ENCODE peak calls at places on chromosomes 12 and 14, in six cellular contexts. One of them, this sample, is unnamed.
A peak's percentile ranks its signal among the peaks of the same experiment; 100 is the strongest.

GRCh38 chr12:113742801-113743200 is 223.3 kb downstream of the RBM19 start:
- DNase-seq in psoas muscle: no peak
- DNase-seq in fibroblast of lung: no peak
- DNase-seq in heart left ventricle: no peak
- DNase-seq in tibial nerve: no peak
- DNase-seq in progenitor cell of endocrine pancreas: no peak
- DNase-seq in this sample: no peak

GRCh38 chr12:12474931-12475485 is 87.7 kb downstream of the DUSP16 start:
- DNase-seq in psoas muscle: no peak
- DNase-seq in heart left ventricle: no peak
- DNase-seq in tibial nerve: no peak
- DNase-seq in progenitor cell of endocrine pancreas: no peak
- DNase-seq in fibroblast of lung: no peak
- DNase-seq in this sample: no peak

GRCh38 chr12:82461393-82461792 is 103.1 kb downstream of the METTL25 start:
- DNase-seq in fibroblast of lung: no peak
- DNase-seq in tibial nerve: no peak
- DNase-seq in progenitor cell of endocrine pancreas: no peak
- DNase-seq in psoas muscle: no peak
- DNase-seq in heart left ventricle: no peak
- DNase-seq in this sample: peak; percentile 49

GRCh38 chr12:126627596-126627995 is 1562.4 kb downstream of the AACS start:
- DNase-seq in psoas muscle: no peak
- DNase-seq in heart left ventricle: no peak
- DNase-seq in progenitor cell of endocrine pancreas: no peak
- DNase-seq in fibroblast of lung: no peak
- DNase-seq in tibial nerve: no peak
- DNase-seq in this sample: no peak

GRCh38 chr14:82070753-82071152 is 537.1 kb upstream of the SEL1L start:
- DNase-seq in fibroblast of lung: no peak
- DNase-seq in heart left ventricle: no peak
- DNase-seq in psoas muscle: no peak
- DNase-seq in tibial nerve: no peak
- DNase-seq in progenitor cell of endocrine pancreas: no peak
- DNase-seq in this sample: no peak

GRCh38 chr12:10720974-10721565 is 2.1 kb downstream of the YBX3 start:
- DNase-seq in progenitor cell of endocrine pancreas: no peak
- DNase-seq in fibroblast of lung: no peak
- DNase-seq in psoas muscle: no peak
- DNase-seq in heart left ventricle: no peak
- DNase-seq in tibial nerve: no peak
- DNase-seq in this sample: no peak

GRCh38 chr12:100826323-100826722 is 31.7 kb downstream of the ANO4 start:
- DNase-seq in fibroblast of lung: peak; percentile 64
- DNase-seq in heart left ventricle: no peak
- DNase-seq in progenitor cell of endocrine pancreas: peak; percentile 64
- DNase-seq in psoas muscle: peak; percentile 14
- DNase-seq in tibial nerve: no peak
- DNase-seq in this sample: peak; percentile 74

GRCh38 chr12:26422839-26423398 is 227.5 kb downstream of the SSPN start:
- DNase-seq in fibroblast of lung: no peak
- DNase-seq in heart left ventricle: no peak
- DNase-seq in psoas muscle: no peak
- DNase-seq in tibial nerve: no peak
- DNase-seq in progenitor cell of endocrine pancreas: no peak
- DNase-seq in this sample: no peak

GRCh38 chr12:68040450-68041075 is 51.3 kb downstream of the IFNG-AS1 start:
- DNase-seq in fibroblast of lung: peak; percentile 82
- DNase-seq in progenitor cell of endocrine pancreas: peak; percentile 45
- DNase-seq in psoas muscle: peak; percentile 47
- DNase-seq in heart left ventricle: peak; percentile 37
- DNase-seq in tibial nerve: peak; percentile 61
- DNase-seq in this sample: peak; percentile 83

GRCh38 chr14:53621986-53622385 is 334.6 kb downstream of the BMP4 start:
- DNase-seq in tibial nerve: no peak
- DNase-seq in fibroblast of lung: no peak
- DNase-seq in progenitor cell of endocrine pancreas: no peak
- DNase-seq in heart left ventricle: no peak
- DNase-seq in psoas muscle: no peak
- DNase-seq in this sample: no peak

DNA sequence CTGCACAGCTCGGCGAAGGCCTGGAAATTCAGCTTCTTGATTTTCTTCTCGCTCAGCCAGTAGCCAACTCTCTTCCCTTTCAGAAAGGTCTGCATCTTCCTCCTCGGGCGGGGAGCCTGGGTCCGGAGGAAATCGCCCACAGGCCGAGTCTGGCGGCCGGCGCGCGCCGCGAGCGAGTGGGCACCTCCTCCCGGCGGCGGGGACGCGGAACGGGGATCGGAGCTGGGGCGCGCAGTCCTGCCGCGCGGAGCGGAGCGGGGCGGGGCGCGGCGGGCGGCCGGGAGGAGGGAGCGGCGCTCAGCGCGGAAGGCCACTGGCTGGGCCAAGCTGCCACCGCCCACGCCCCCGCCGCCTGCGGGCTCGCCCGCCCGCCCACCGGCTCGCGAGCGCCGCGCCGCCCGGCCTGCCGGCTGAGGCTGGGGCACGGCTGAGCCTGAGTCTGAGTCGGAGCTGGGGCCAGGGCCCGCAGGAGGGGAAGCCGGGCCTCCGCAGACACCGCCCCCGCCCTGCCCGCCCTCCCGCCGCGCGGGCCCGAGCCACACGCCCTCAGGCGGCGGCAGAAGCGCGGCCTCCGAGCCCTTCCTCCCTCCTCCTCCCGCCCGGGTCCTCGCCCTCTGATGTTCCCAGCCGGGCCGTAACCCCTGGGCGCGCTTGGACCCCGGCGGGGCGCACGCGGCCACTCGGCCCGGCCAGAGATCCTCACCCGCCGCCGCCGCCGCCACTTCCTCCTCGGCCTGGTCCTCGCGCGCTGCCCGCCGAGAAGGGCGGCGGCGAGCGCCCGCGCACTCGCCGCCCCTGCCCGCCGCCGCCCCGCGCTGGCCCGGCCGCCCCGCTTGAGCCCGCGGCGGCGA is 431 bp downstream of the ITPK1 start:
- DNase-seq in tibial nerve: peak; percentile 58
- DNase-seq in progenitor cell of endocrine pancreas: peak; percentile 69
- DNase-seq in fibroblast of lung: peak; percentile 76
- DNase-seq in psoas muscle: peak; percentile 90
- DNase-seq in heart left ventricle: peak; percentile 92
- DNase-seq in this sample: peak; percentile 91
- TF ChIP-seq CTCF in tibial nerve: no peak
- TF ChIP-seq CTCF in progenitor cell of endocrine pancreas: no peak
- TF ChIP-seq CTCF in fibroblast of lung: no peak
- TF ChIP-seq CTCF in psoas muscle: no peak
- TF ChIP-seq CTCF in heart left ventricle: no peak
- TF ChIP-seq CTCF in this sample: no peak

GRCh38 chr14:96938946-96939345 is 141.8 kb downstream of the VRK1 start:
- DNase-seq in progenitor cell of endocrine pancreas: no peak
- DNase-seq in fibroblast of lung: no peak
- DNase-seq in tibial nerve: no peak
- DNase-seq in psoas muscle: no peak
- DNase-seq in heart left ventricle: no peak
- DNase-seq in this sample: no peak
- TF ChIP-seq CTCF in progenitor cell of endocrine pancreas: peak; percentile 57
- TF ChIP-seq CTCF in fibroblast of lung: no peak
- TF ChIP-seq CTCF in tibial nerve: no peak
- TF ChIP-seq CTCF in psoas muscle: no peak
- TF ChIP-seq CTCF in heart left ventricle: no peak
- TF ChIP-seq CTCF in this sample: peak; percentile 5

GRCh38 chr12:98799411-98799810 is 154.3 kb downstream of the APAF1 start:
- DNase-seq in tibial nerve: no peak
- DNase-seq in heart left ventricle: no peak
- DNase-seq in progenitor cell of endocrine pancreas: no peak
- DNase-seq in fibroblast of lung: no peak
- DNase-seq in psoas muscle: no peak
- DNase-seq in this sample: no peak

GRCh38 chr12:98793121-98793520 is 148.0 kb downstream of the APAF1 start:
- DNase-seq in heart left ventricle: no peak
- DNase-seq in fibroblast of lung: no peak
- DNase-seq in psoas muscle: no peak
- DNase-seq in tibial nerve: no peak
- DNase-seq in progenitor cell of endocrine pancreas: no peak
- DNase-seq in this sample: no peak

GRCh38 chr12:98797200-98797599 is 152.1 kb downstream of the APAF1 start:
- DNase-seq in heart left ventricle: no peak
- DNase-seq in tibial nerve: no peak
- DNase-seq in psoas muscle: no peak
- DNase-seq in progenitor cell of endocrine pancreas: no peak
- DNase-seq in fibroblast of lung: no peak
- DNase-seq in this sample: no peak

GRCh38 chr12:98799822-98800221 is 154.7 kb downstream of the APAF1 start:
- DNase-seq in psoas muscle: no peak
- DNase-seq in heart left ventricle: no peak
- DNase-seq in fibroblast of lung: no peak
- DNase-seq in tibial nerve: no peak
- DNase-seq in progenitor cell of endocrine pancreas: no peak
- DNase-seq in this sample: no peak

GRCh38 chr12:98796745-98797144 is 151.7 kb downstream of the APAF1 start:
- DNase-seq in fibroblast of lung: no peak
- DNase-seq in tibial nerve: no peak
- DNase-seq in progenitor cell of endocrine pancreas: no peak
- DNase-seq in heart left ventricle: no peak
- DNase-seq in psoas muscle: no peak
- DNase-seq in this sample: no peak
- TF ChIP-seq CTCF in fibroblast of lung: no peak
- TF ChIP-seq CTCF in tibial nerve: no peak
- TF ChIP-seq CTCF in progenitor cell of endocrine pancreas: no peak
- TF ChIP-seq CTCF in heart left ventricle: no peak
- TF ChIP-seq CTCF in psoas muscle: no peak
- TF ChIP-seq CTCF in this sample: no peak

DNA sequence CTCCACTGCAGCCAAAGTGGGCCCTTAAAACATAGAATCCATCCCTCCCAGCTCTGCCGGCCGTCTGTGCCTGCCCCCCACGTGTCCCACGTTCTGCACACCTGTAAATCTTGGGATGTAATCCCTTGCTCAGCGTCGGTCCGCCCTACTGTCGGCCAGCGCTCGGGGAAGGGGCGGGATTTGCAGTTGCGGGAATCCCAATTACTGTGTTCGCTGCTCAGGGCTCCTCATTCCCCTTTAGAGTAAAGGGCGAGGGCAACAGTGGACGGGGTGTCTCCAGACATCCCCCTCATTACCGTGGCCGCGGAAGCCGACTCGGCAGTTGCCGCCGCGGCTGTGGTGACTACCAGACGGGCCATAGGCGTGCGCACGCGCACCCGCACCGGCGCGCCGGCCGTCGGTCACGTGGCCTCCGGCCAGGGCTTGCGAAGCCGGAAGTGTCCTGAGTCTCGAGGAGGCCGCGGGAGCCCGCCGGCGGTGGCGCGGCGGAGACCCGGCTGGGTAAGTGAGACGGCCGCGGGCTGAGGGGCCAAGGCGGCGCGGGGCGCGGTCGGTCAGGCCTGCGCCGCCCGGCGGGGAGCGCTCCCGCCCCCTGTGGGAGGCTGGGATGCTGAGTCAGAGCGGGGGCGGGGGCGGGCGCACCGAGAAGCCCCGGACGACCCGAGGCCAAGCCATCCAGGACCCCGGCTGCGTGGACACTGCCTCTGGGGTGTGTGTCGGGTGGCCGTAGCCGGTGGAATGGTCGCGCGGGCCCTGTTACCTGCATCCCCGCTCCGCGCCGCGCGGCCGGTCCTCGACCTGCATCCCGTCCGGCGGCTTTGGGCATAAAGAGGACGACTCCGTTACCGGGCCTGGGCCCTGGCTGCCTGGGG is at the start of gene TBK1:
- DNase-seq in fibroblast of lung: peak; percentile 86
- DNase-seq in heart left ventricle: peak; percentile 92
- DNase-seq in tibial nerve: peak; percentile 79
- DNase-seq in psoas muscle: peak; percentile 91
- DNase-seq in progenitor cell of endocrine pancreas: peak; percentile 87
- DNase-seq in this sample: peak; percentile 79
- TF ChIP-seq CTCF in fibroblast of lung: no peak
- TF ChIP-seq CTCF in heart left ventricle: no peak
- TF ChIP-seq CTCF in tibial nerve: peak; percentile 13
- TF ChIP-seq CTCF in psoas muscle: peak; percentile 15
- TF ChIP-seq CTCF in progenitor cell of endocrine pancreas: peak; percentile 24
- TF ChIP-seq CTCF in this sample: no peak

GRCh38 chr14:105200074-105200473 is 19.0 kb upstream of the NUDT14 start:
- DNase-seq in progenitor cell of endocrine pancreas: no peak
- DNase-seq in heart left ventricle: no peak
- DNase-seq in psoas muscle: no peak
- DNase-seq in tibial nerve: no peak
- DNase-seq in fibroblast of lung: no peak
- DNase-seq in this sample: no peak
- TF ChIP-seq CTCF in progenitor cell of endocrine pancreas: no peak
- TF ChIP-seq CTCF in heart left ventricle: no peak
- TF ChIP-seq CTCF in psoas muscle: no peak
- TF ChIP-seq CTCF in tibial nerve: no peak
- TF ChIP-seq CTCF in fibroblast of lung: no peak
- TF ChIP-seq CTCF in this sample: no peak

DNA sequence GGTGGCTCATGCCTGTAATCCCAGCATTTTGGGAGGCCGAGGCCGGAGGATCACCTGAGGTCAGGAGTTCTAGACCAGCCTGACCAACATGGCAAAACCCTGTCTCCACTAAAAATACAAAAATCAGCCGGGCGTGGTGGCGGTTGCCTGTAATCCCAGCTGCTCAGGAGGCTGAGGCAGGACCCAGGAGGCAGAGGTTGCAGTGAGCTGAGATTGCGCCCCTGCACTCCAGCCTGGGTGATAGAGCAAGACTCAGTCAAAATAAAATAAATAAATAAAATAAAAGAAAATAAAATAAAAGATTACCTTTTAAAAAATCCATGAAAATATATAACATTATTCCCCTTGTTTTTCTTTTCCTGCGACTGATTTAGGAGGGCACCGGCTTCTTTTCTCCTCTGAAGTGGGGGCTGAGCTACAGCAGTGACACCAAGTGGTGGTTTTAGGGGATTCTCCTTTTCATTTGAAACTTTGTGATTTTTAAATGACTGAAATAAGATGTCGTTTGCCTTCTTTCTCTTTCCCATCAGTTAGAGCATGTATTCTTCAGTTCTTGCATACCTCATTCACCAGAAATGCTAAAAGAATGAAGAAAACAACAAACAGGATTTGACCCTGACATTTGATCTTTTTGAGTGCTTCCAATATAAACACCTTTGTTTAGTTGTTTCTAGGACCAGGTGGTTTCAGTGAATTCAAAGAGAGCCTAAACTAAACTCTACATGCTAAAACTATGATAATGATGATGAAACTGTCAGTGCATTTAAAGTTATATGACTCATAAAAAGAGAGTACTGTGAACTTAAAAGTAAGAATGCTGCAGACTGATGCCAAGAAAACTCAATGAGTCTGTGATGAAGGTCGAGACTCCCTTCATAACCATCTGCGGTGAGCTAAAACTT is 22.6 kb upstream of the PKP2 start:
- DNase-seq in tibial nerve: no peak
- DNase-seq in progenitor cell of endocrine pancreas: no peak
- DNase-seq in heart left ventricle: no peak
- DNase-seq in fibroblast of lung: peak; percentile 49
- DNase-seq in psoas muscle: no peak
- DNase-seq in this sample: peak; percentile 86
- TF ChIP-seq CTCF in tibial nerve: peak; percentile 60
- TF ChIP-seq CTCF in progenitor cell of endocrine pancreas: peak; percentile 87
- TF ChIP-seq CTCF in heart left ventricle: peak; percentile 47
- TF ChIP-seq CTCF in fibroblast of lung: no peak
- TF ChIP-seq CTCF in psoas muscle: peak; percentile 43
- TF ChIP-seq CTCF in this sample: peak; percentile 38

This sample was measured in epithelial cell of esophagus.